ENCODE peak calls at places on chromosome 20, in eight cellular contexts. T is AG09309; D is BJ; C is left cardiac atrium; Y is Right ventricle myocardium superior; N is CD4-positive, alpha-beta T cell; K is NCI-H524; M is stimulated activated CD4-positive, alpha-beta T cell treated with anti-CD3 and anti-CD28 coated beads, Interleukin-4, amount 100 ng/mL, for 48 hours. R is an unnamed sample.

GRCh38 chr20:63846128-63846771 is 15.0 kb upstream of the ABHD16B start:
- DNase-seq in N (no peak), K (no peak), C (peak), D (no peak), M (no peak), T (no peak), Y (peak), R (no peak)

GRCh38 chr20:21105429-21106170 is 558 bp downstream of the LINC00237 start:
- DNase-seq in D (no peak), Y (no peak), K (peak), T (no peak), N (no peak), M (no peak), C (no peak), R (no peak)

GRCh38 chr20:21146242-21146641 is 20.4 kb downstream of the KIZ start:
- DNase-seq in N (no peak), M (no peak), C (no peak), Y (no peak), K (no peak), T (no peak), D (no peak), R (no peak)

GRCh38 chr20:41174373-41174772 is 37.0 kb downstream of the PLCG1 start:
- DNase-seq in M (no peak), T (no peak), K (no peak), C (no peak), N (no peak), Y (no peak), D (no peak), R (no peak)

GRCh38 chr20:31630187-31630790 is 7.4 kb upstream of the COX4I2 start:
- DNase-seq in T (no peak), D (no peak), N (no peak), C (no peak), M (no peak), K (peak), Y (no peak), R (no peak)

GRCh38 chr20:35616465-35617396 is 1.1 kb downstream of the SPAG4 start:
- DNase-seq in D (peak), K (peak), M (peak), N (peak), T (peak), C (peak), Y (peak), R (peak)

GRCh38 chr20:10376271-10377075 is 57.5 kb downstream of the MKKS start:
- DNase-seq in D (peak), T (no peak), Y (no peak), M (no peak), N (no peak), C (no peak), K (no peak), R (peak)

GRCh38 chr20:17613328-17614175 is 43.7 kb downstream of the DSTN start:
- DNase-seq in M (no peak), C (peak), T (no peak), D (no peak), N (no peak), K (no peak), Y (no peak), R (no peak)

GRCh38 chr20:56924316-56924975 is 295.3 kb downstream of the TFAP2C start:
- DNase-seq in N (no peak), C (no peak), T (no peak), K (no peak), D (no peak), Y (no peak), M (no peak), R (no peak)

GRCh38 chr20:56893206-56893605 is 264.1 kb downstream of the TFAP2C start:
- DNase-seq in C (no peak), M (no peak), Y (no peak), T (no peak), D (no peak), N (no peak), K (no peak), R (no peak)

GRCh38 chr20:41317536-41318270 is at the start of gene ZHX3:
- DNase-seq in Y (peak), M (peak), N (peak), D (peak), C (peak), K (peak), T (peak), R (no peak)

GRCh38 chr20:5674176-5674660 is 76.0 kb upstream of the SHLD1 start:
- DNase-seq in M (peak), T (no peak), Y (no peak), C (no peak), N (no peak), K (no peak), D (no peak), R (no peak)

GRCh38 chr20:49320460-49320859 is 42.6 kb upstream of the ZNFX1 start:
- DNase-seq in N (no peak), C (no peak), M (no peak), D (no peak), Y (no peak), T (no peak), K (peak), R (no peak)

GRCh38 chr20:37670426-37670825 is 23.4 kb upstream of the CTNNBL1 start:
- DNase-seq in K (peak), Y (peak), N (no peak), C (no peak), M (no peak), T (no peak), D (no peak), R (no peak)

GRCh38 chr20:1671891-1672669 is 14.5 kb upstream of the SIRPG start:
- DNase-seq in C (no peak), T (no peak), N (no peak), M (no peak), D (no peak), Y (no peak), K (no peak), R (no peak)

GRCh38 chr20:53597085-53597482 is 3.4 kb upstream of the ZNF217 start:
- DNase-seq in M (no peak), D (no peak), T (no peak), N (no peak), K (no peak), Y (no peak), C (no peak), R (no peak)

GRCh38 chr20:20276806-20277530 is 90.9 kb upstream of the INSM1 start:
- DNase-seq in D (no peak), M (no peak), C (peak), Y (peak), N (no peak), T (no peak), K (no peak), R (no peak)

GRCh38 chr20:18031050-18031449 is 26.7 kb downstream of the OVOL2 start:
- DNase-seq in N (no peak), T (no peak), M (no peak), Y (no peak), C (no peak), K (no peak), D (no peak), R (no peak)

GRCh38 chr20:32558526-32558925 is 26.6 kb downstream of the NOL4L start:
- DNase-seq in N (no peak), C (no peak), K (no peak), M (no peak), Y (no peak), T (no peak), D (no peak), R (no peak)

GRCh38 chr20:58988565-58988882 is 7.5 kb downstream of the NELFCD start:
- DNase-seq in M (no peak), T (no peak), D (no peak), Y (no peak), C (no peak), N (no peak), K (no peak), R (no peak)

GRCh38 chr20:64146301-64146935 is 17.8 kb upstream of the MYT1 start:
- DNase-seq in C (no peak), K (peak), D (no peak), Y (peak), N (no peak), T (no peak), M (no peak), R (no peak)

GRCh38 chr20:59779656-59780380 is 153.6 kb downstream of the SYCP2 start:
- DNase-seq in M (no peak), D (no peak), T (no peak), Y (no peak), K (no peak), N (no peak), C (no peak), R (no peak)

GRCh38 chr20:49360242-49360968 is 82.5 kb upstream of the ZNFX1 start:
- DNase-seq in C (no peak), T (no peak), Y (no peak), K (no peak), M (no peak), D (no peak), N (no peak), R (no peak)

GRCh38 chr20:1370548-1371110 is 22.2 kb downstream of the FKBP1A start:
- DNase-seq in C (no peak), Y (no peak), T (no peak), M (no peak), D (no peak), K (no peak), N (no peak), R (peak)

GRCh38 chr20:50041238-50041915 is 58.6 kb downstream of the SNAI1 start:
- DNase-seq in T (no peak), N (no peak), M (no peak), C (no peak), D (no peak), Y (no peak), K (no peak), R (no peak)

GRCh38 chr20:5612476-5613291 is 137.5 kb upstream of the SHLD1 start:
- DNase-seq in C (no peak), K (no peak), D (no peak), M (no peak), N (no peak), T (peak), Y (no peak), R (no peak)

GRCh38 chr20:45629496-45630100 is at the start of gene WFDC10A:
- DNase-seq in T (no peak), N (no peak), K (peak), M (peak), C (no peak), D (no peak), Y (no peak), R (peak)

R was measured in GM04503.